ENCODE peak calls at places on chromosomes 11 and 22, in four cellular contexts. One of them, this sample, is unnamed.

GRCh38 chr22:36369922-36370781 is 17.6 kb downstream of the MYH9 start:
- DNase-seq in PC-3: no peak
- DNase-seq in IMR-90: peak
- DNase-seq in AG09309: no peak
- DNase-seq in this sample: no peak

GRCh38 chr11:8638300-8638699 is 44.2 kb downstream of the TRIM66 start:
- DNase-seq in PC-3: no peak
- DNase-seq in IMR-90: peak
- DNase-seq in AG09309: no peak
- DNase-seq in this sample: no peak

GRCh38 chr22:37726240-37726887 is 29.5 kb downstream of the TRIOBP start:
- DNase-seq in PC-3: no peak
- DNase-seq in IMR-90: peak
- DNase-seq in AG09309: no peak
- DNase-seq in this sample: no peak

GRCh38 chr11:76077575-76078150 is 128.6 kb downstream of the WNT11 start:
- DNase-seq in PC-3: no peak
- DNase-seq in IMR-90: peak
- DNase-seq in AG09309: no peak
- DNase-seq in this sample: no peak

GRCh38 chr11:134037093-134037908 is 31.6 kb upstream of the JAM3 start:
- DNase-seq in PC-3: peak
- DNase-seq in IMR-90: peak
- DNase-seq in AG09309: no peak
- DNase-seq in this sample: no peak

GRCh38 chr11:61004841-61005240 is 33.4 kb downstream of the CD6 start:
- DNase-seq in PC-3: no peak
- DNase-seq in IMR-90: no peak
- DNase-seq in AG09309: no peak
- DNase-seq in this sample: no peak

GRCh38 chr11:124898711-124899110 is 1.0 kb upstream of the ROBO4 start:
- DNase-seq in PC-3: peak
- DNase-seq in IMR-90: no peak
- DNase-seq in AG09309: no peak
- DNase-seq in this sample: peak

GRCh38 chr11:84819561-84819960 is 807.6 kb downstream of the DLG2 start:
- DNase-seq in PC-3: no peak
- DNase-seq in IMR-90: no peak
- DNase-seq in AG09309: no peak
- DNase-seq in this sample: no peak

GRCh38 chr11:48036011-48036410 is 55.7 kb downstream of the PTPRJ start:
- DNase-seq in PC-3: no peak
- DNase-seq in IMR-90: peak
- DNase-seq in AG09309: no peak
- DNase-seq in this sample: no peak

GRCh38 chr11:57370251-57370650 is 10.7 kb downstream of the PRG3 start:
- DNase-seq in PC-3: peak
- DNase-seq in IMR-90: peak
- DNase-seq in AG09309: peak
- DNase-seq in this sample: no peak

GRCh38 chr22:22802346-22802970 is 85.2 kb upstream of the IGLL5 start:
- DNase-seq in PC-3: no peak
- DNase-seq in IMR-90: no peak
- DNase-seq in AG09309: no peak
- DNase-seq in this sample: no peak

GRCh38 chr11:36141161-36141560 is 148.1 kb downstream of the COMMD9 start:
- DNase-seq in PC-3: no peak
- DNase-seq in IMR-90: no peak
- DNase-seq in AG09309: no peak
- DNase-seq in this sample: no peak

GRCh38 chr22:46267431-46268279 is at the start of gene TTC38:
- DNase-seq in PC-3: peak
- DNase-seq in IMR-90: peak
- DNase-seq in AG09309: peak
- DNase-seq in this sample: peak

GRCh38 chr11:12600829-12601228 is 73.4 kb upstream of the TEAD1 start:
- DNase-seq in PC-3: no peak
- DNase-seq in IMR-90: no peak
- DNase-seq in AG09309: no peak
- DNase-seq in this sample: no peak

GRCh38 chr22:34587357-34588356 is 478.3 kb upstream of the ISX start:
- DNase-seq in PC-3: no peak
- DNase-seq in IMR-90: no peak
- DNase-seq in AG09309: no peak
- DNase-seq in this sample: no peak

GRCh38 chr11:19577849-19578619 is 134.6 kb upstream of the NAV2 start:
- DNase-seq in PC-3: peak
- DNase-seq in IMR-90: peak
- DNase-seq in AG09309: peak
- DNase-seq in this sample: peak

GRCh38 chr11:107783121-107783520 is 71.3 kb upstream of the SLN start:
- DNase-seq in PC-3: no peak
- DNase-seq in IMR-90: peak
- DNase-seq in AG09309: no peak
- DNase-seq in this sample: no peak

GRCh38 chr22:21791635-21792625 is 56.3 kb upstream of the YPEL1 start:
- DNase-seq in PC-3: peak
- DNase-seq in IMR-90: peak
- DNase-seq in AG09309: no peak
- DNase-seq in this sample: no peak

GRCh38 chr22:48874956-48875355 is 952.7 kb downstream of the BRD1 start:
- DNase-seq in PC-3: no peak
- DNase-seq in IMR-90: no peak
- DNase-seq in AG09309: no peak
- DNase-seq in this sample: no peak

GRCh38 chr11:85755285-85755684 is 55.7 kb downstream of the SYTL2 start:
- DNase-seq in PC-3: no peak
- DNase-seq in IMR-90: no peak
- DNase-seq in AG09309: no peak
- DNase-seq in this sample: no peak

GRCh38 chr11:78351193-78351592 is 66.4 kb downstream of the GAB2 start:
- DNase-seq in PC-3: no peak
- DNase-seq in IMR-90: no peak
- DNase-seq in AG09309: no peak
- DNase-seq in this sample: no peak
- TF ChIP-seq CTCF in PC-3: no peak
- TF ChIP-seq CTCF in IMR-90: no peak
- TF ChIP-seq CTCF in AG09309: no peak
- TF ChIP-seq CTCF in this sample: no peak

DNA sequence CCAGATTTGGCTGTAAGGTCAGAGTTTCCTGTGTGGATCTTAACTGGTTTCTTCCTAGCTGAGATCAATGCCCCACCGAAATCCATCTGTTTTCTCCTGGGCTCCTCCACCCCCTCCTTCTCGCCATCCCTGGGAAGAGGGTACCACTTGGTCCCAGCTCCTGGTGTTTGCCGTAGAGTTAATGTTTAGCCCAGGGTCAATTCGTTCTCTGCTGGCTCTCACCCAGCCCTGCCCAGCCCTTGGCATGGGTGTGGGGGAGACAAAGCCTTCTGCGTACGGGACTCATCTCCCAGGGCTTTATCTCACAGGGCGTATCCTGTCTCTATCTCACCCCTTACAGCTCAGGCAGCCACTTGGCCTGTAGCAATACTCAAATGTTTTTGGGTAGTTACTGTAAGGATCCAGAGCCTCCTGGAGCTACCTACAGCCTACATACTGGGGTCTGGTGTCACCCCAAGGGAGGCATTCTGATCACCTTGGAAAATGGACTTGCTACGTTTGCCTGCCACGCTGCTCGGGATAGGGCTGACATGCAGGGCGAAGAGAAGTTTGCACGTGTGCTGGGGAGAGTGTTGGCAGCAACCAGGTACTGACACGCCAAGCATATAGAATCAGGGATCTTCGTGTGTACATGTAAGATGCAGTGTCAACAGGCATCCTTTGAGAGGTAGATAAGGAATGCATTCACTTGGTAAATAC is 66.2 kb downstream of the SCN3B start:
- DNase-seq in PC-3: no peak
- DNase-seq in IMR-90: no peak
- DNase-seq in AG09309: no peak
- DNase-seq in this sample: no peak
- H3K4me3 ChIP-seq in PC-3: no peak
- H3K4me3 ChIP-seq in IMR-90: no peak
- H3K4me3 ChIP-seq in AG09309: no peak
- H3K4me3 ChIP-seq in this sample: no peak

DNA sequence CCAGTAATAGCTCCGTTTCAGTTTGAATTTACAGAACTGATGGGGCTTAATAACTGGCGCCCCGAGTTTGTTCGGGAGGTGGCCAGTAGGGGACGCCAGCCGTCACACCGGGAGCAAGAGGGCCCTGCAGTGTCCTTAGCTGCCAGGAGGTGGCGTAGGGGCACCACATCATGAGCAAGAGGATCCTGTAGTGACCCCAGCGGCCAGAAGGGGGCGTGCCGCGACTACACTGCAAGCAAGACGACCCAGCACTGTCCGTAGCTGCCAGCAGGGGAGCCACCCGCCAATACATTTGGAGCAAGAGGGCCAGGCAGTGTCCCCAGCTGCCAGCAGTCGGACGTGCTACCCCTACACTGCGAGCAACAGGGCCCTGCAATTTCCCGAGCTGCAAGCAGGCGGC is 663.7 kb upstream of the B3GAT1 start:
- DNase-seq in PC-3: peak
- DNase-seq in IMR-90: peak
- DNase-seq in AG09309: no peak
- DNase-seq in this sample: no peak
- TF ChIP-seq CTCF in PC-3: peak
- TF ChIP-seq CTCF in IMR-90: peak
- TF ChIP-seq CTCF in AG09309: peak
- TF ChIP-seq CTCF in this sample: peak

DNA sequence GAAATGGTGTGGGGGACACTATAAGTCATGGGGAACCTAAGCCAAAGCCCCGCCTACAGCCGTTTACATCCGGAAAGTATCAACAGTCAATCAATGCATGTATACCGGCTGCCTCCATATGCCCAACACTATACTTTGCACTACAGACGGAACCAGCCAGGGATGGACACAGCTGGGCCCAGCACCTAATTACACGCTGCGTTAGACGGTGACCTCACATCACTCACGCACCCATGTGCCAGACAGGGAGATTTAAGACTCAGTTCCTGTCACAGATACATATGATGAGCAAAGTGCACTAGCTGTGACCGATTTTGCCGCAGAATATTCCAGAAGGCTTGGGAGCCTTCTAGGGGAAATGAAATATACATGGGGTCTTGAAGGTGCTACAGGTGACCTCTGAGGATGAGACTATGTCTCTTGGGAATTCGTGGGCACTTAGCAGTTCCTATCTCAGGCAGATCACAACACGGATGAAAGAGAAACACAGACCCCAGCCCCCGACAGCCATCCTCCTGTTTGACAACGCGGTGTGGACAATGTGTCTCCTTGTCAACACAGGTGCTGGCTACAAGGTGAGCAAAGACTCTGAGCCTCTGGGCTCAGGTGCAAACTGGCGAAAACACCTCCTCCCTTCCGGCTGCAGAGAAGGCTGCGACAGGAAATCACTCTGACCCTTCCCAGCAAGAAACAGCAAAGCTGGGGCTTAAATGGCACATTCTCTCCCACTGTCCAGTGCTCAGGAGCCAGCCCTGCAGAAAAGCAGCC is 8.0 kb downstream of the AHNAK start:
- DNase-seq in PC-3: no peak
- DNase-seq in IMR-90: no peak
- DNase-seq in AG09309: no peak
- DNase-seq in this sample: no peak
- H3K4me3 ChIP-seq in PC-3: peak
- H3K4me3 ChIP-seq in IMR-90: no peak
- H3K4me3 ChIP-seq in AG09309: peak
- H3K4me3 ChIP-seq in this sample: peak

GRCh38 chr22:39556970-39557811 is 13.4 kb upstream of the CACNA1I start:
- DNase-seq in PC-3: no peak
- DNase-seq in IMR-90: peak
- DNase-seq in AG09309: no peak
- DNase-seq in this sample: no peak
- TF ChIP-seq CTCF in PC-3: no peak
- TF ChIP-seq CTCF in IMR-90: peak
- TF ChIP-seq CTCF in AG09309: no peak
- TF ChIP-seq CTCF in this sample: no peak

GRCh38 chr11:96238563-96239166 is 104.3 kb downstream of the MAML2 start:
- DNase-seq in PC-3: no peak
- DNase-seq in IMR-90: peak
- DNase-seq in AG09309: no peak
- DNase-seq in this sample: no peak

GRCh38 chr11:96242971-96243647 is 99.9 kb downstream of the MAML2 start:
- DNase-seq in PC-3: peak
- DNase-seq in IMR-90: peak
- DNase-seq in AG09309: peak
- DNase-seq in this sample: peak

GRCh38 chr11:96237759-96238158 is 105.2 kb downstream of the MAML2 start:
- DNase-seq in PC-3: no peak
- DNase-seq in IMR-90: no peak
- DNase-seq in AG09309: no peak
- DNase-seq in this sample: no peak

GRCh38 chr11:96241351-96241841 is 101.6 kb downstream of the MAML2 start:
- DNase-seq in PC-3: no peak
- DNase-seq in IMR-90: no peak
- DNase-seq in AG09309: no peak
- DNase-seq in this sample: no peak

DNA sequence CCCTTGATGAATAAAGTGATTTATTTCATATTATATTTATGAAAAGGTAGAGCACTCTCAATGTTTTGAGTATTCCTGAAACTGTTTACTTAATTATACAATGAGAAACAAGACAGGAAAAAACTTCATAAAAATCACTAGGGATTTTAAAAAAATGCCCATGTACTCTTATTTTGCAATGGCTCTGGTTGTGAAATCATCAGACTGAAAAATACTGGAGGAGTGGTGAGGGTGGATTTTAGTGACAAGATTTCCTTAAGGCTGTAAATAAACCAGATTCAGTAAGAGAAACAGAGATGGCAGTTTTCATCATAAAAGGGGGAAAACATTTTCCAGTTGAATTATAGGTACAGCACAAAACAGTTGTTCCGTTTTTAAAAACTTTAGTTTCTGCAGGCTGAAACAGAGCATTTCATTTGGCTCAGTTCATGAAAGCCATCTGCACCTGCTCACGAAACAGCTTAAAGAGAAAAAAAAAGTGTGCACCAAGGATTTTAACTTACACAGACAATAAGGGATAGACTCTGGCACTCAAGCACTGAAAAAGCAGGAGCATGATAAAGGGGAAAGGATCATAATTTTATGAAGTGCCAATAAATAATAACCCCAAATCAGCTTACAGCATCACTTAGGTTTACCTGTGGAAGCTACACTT is 100.7 kb downstream of the MAML2 start:
- DNase-seq in PC-3: no peak
- DNase-seq in IMR-90: no peak
- DNase-seq in AG09309: no peak
- DNase-seq in this sample: no peak
- H3K4me3 ChIP-seq in PC-3: peak
- H3K4me3 ChIP-seq in IMR-90: no peak
- H3K4me3 ChIP-seq in AG09309: no peak
- H3K4me3 ChIP-seq in this sample: no peak

DNA sequence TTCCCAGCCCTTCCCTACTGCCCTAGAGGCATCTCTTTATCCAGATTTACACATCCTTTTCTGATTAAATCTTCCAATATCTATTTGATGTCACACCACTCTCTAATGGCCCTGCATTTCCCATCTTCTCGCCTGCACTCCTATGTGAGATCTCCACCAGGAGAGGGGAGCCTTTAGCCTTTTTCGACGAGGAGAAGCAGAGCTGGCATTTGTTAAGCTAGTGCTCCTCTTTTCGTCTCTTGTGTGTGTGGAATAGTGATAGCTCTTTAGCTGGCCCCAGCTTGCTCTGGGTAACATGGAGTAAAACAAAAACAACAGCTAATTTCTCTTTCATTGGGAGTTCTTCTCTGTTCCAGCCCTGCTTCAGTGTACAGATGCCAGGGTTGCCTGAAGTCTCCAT is 536.5 kb downstream of the NTM start:
- DNase-seq in PC-3: no peak
- DNase-seq in IMR-90: no peak
- DNase-seq in AG09309: no peak
- DNase-seq in this sample: no peak
- TF ChIP-seq CTCF in PC-3: no peak
- TF ChIP-seq CTCF in IMR-90: no peak
- TF ChIP-seq CTCF in AG09309: peak
- TF ChIP-seq CTCF in this sample: peak